ENCODE peak calls at places on chromosomes 12 and 14, in six cellular contexts. K is left lung, R is breast epithelium, B is psoas muscle, J is heart left ventricle, C is RWPE2. D is an unnamed sample. For H3K4me1, the result is how much of the 10 kb centered on the place peaks cover.

GRCh38 chr12:3004655-3005565 is 45.7 kb downstream of the TEAD4 start:
- DNase-seq in K (no peak), R (no peak), B (peak), J (no peak), C (peak), D (no peak)

GRCh38 chr12:89507015-89507824 is 17.4 kb downstream of the GALNT4 start:
- DNase-seq in K (no peak), R (no peak), B (no peak), J (no peak), C (no peak), D (no peak)

GRCh38 chr14:75361751-75362433 is 65.9 kb upstream of the JDP2 start:
- DNase-seq in K (no peak), R (no peak), B (peak), J (no peak), C (no peak), D (peak)

GRCh38 chr12:32454075-32454474 is 54.7 kb downstream of the FGD4 start:
- DNase-seq in K (no peak), R (no peak), B (no peak), J (no peak), C (no peak), D (no peak)

GRCh38 chr12:109758406-109759075 is 44.9 kb downstream of the FAM222A start:
- DNase-seq in K (no peak), R (no peak), B (peak), J (no peak), C (peak), D (peak)

GRCh38 chr12:53102883-53103807 is at the start of gene SOAT2:
- DNase-seq in K (no peak), R (no peak), B (no peak), J (no peak), C (no peak), D (no peak)

GRCh38 chr12:94267530-94267877 is 119.1 kb downstream of the PLXNC1 start:
- DNase-seq in K (no peak), R (no peak), B (no peak), J (no peak), C (no peak), D (no peak)

GRCh38 chr12:52655720-52656124 is 3.7 kb upstream of the KRT2 start:
- DNase-seq in K (no peak), R (no peak), B (no peak), J (no peak), C (no peak), D (no peak)

GRCh38 chr14:20609215-20610001 is 18.2 kb upstream of the RNASE12 start:
- DNase-seq in K (peak), R (peak), B (peak), J (peak), C (peak), D (peak)

GRCh38 chr12:50529345-50529744 is 24.6 kb downstream of the DIP2B start:
- DNase-seq in K (no peak), R (no peak), B (no peak), J (no peak), C (no peak), D (no peak)

GRCh38 chr12:25957898-25958253 is 606 bp upstream of the RASSF8 start:
- DNase-seq in K (no peak), R (no peak), B (no peak), J (no peak), C (no peak), D (no peak)

GRCh38 chr14:39102265-39102968 is 618 bp downstream of the SEC23A start:
- DNase-seq in K (no peak), R (no peak), B (no peak), J (no peak), C (no peak), D (peak)

DNA sequence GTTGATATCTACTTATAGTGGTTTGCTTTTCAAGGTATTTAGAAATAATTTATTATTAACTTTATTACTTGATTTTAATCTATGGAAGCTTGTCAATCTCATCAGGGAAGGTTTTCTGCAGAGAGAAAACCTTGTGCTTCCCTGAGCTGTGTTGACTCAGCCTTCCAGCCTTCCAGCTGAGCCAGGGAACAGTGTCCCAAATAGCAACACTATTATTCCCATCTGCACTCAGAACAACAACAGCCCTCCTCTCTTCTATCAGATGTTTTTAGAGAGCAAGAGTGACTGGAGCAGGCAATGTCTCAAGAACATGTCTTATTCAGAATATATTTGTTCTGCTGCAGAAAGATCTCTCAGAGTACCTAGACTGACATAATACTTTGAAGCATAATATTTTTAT is 389.9 kb upstream of the GARIN6 start:
- DNase-seq in K (no peak), R (no peak), B (no peak), J (no peak), C (no peak), D (no peak)
- H3K4me3 ChIP-seq in K (no peak), R (no peak), B (no peak), J (no peak), C (no peak), D (no peak)

GRCh38 chr14:69672372-69672771 is 61.0 kb downstream of the SUSD6 start:
- DNase-seq in K (no peak), R (no peak), B (no peak), J (no peak), C (no peak), D (no peak)

GRCh38 chr14:69675246-69675583 is 63.8 kb downstream of the SUSD6 start:
- DNase-seq in K (no peak), R (no peak), B (no peak), J (no peak), C (no peak), D (peak)

GRCh38 chr14:69673099-69673498 is 61.7 kb downstream of the SUSD6 start:
- DNase-seq in K (no peak), R (no peak), B (no peak), J (no peak), C (no peak), D (no peak)

GRCh38 chr14:69674546-69675245 is 63.3 kb downstream of the SUSD6 start:
- DNase-seq in K (no peak), R (no peak), B (no peak), J (no peak), C (no peak), D (no peak)

GRCh38 chr14:69673578-69674305 is 62.3 kb downstream of the SUSD6 start:
- DNase-seq in K (no peak), R (no peak), B (no peak), J (no peak), C (no peak), D (no peak)
- H3K4me1 ChIP-seq in K (under half), R (under half), B (half or more), J (half or more), C (under half), D (half or more)

DNA sequence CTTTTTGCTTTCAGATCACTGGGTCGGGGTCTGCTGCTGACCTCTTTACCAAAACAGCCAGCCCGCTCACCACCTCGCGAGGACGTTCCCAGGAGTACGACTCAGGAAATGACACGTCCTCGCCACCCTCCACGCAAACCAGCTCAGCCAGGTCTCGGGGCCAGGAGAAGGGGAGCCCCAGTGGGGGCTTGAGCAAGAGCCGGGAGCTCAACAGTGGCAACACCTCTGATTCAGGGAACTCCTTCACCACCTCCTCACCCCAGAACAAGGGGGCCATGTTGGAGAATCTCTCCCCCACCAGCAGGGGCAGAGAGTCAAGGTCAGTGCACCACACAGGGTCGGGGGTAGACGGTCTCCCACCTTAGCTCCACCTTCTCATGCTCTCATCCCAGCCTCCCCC is 33.4 kb upstream of the HSPB8 start:
- DNase-seq in K (no peak), R (no peak), B (no peak), J (no peak), C (no peak), D (no peak)
- TF ChIP-seq CTCF in K (no peak), R (no peak), B (no peak), J (no peak), C (no peak), D (no peak)

GRCh38 chr14:49972199-49972671 is 79.4 kb downstream of the ARF6 start:
- DNase-seq in K (no peak), R (peak), B (no peak), J (peak), C (no peak), D (no peak)
- H3K4me3 ChIP-seq in K (no peak), R (no peak), B (peak), J (no peak), C (no peak), D (no peak)

DNA sequence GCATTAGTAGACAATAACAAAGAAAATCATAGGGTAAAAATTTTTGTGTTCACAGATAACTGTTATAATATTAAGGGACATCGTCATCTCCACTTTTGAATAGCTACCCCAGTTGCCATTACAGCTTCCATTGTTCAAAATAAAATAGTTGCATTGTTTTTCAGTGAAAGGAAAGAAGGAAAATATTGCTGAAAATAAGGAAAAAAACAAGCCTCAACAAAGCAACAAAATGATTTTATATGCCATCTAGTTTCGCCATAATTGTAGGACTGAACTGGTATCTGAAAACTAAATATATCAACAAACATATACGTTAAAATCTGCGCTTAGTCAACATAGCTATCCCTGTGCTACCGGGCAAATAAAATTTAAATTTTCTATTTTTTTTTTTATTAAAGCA is 3.3 kb downstream of the CDK17 start:
- DNase-seq in K (no peak), R (no peak), B (no peak), J (no peak), C (no peak), D (no peak)
- H3K4me1 ChIP-seq in K (under half), R (under half), B (under half), J (under half), C (under half), D (half or more)

GRCh38 chr14:54488318-54488645 is 498 bp downstream of the GMFB start:
- DNase-seq in K (no peak), R (no peak), B (no peak), J (no peak), C (no peak), D (no peak)
- TF ChIP-seq CTCF in K (no peak), R (no peak), B (no peak), J (no peak), C (no peak), D (no peak)

GRCh38 chr12:7091660-7092228 is 501 bp downstream of the C1R start:
- DNase-seq in K (peak), R (no peak), B (peak), J (peak), C (no peak), D (peak)
- H3K4me3 ChIP-seq in K (peak), R (peak), B (peak), J (peak), C (no peak), D (peak)

GRCh38 chr14:52005625-52006024 is 16.3 kb downstream of the RTRAF start:
- DNase-seq in K (no peak), R (no peak), B (no peak), J (no peak), C (no peak), D (no peak)

GRCh38 chr14:52000631-52001030 is 11.3 kb downstream of the RTRAF start:
- DNase-seq in K (no peak), R (no peak), B (no peak), J (no peak), C (no peak), D (no peak)

GRCh38 chr14:52003324-52003723 is 14.0 kb downstream of the RTRAF start:
- DNase-seq in K (no peak), R (no peak), B (no peak), J (no peak), C (no peak), D (no peak)

GRCh38 chr14:52000019-52000582 is 10.8 kb downstream of the RTRAF start:
- DNase-seq in K (no peak), R (no peak), B (no peak), J (no peak), C (no peak), D (no peak)

DNA sequence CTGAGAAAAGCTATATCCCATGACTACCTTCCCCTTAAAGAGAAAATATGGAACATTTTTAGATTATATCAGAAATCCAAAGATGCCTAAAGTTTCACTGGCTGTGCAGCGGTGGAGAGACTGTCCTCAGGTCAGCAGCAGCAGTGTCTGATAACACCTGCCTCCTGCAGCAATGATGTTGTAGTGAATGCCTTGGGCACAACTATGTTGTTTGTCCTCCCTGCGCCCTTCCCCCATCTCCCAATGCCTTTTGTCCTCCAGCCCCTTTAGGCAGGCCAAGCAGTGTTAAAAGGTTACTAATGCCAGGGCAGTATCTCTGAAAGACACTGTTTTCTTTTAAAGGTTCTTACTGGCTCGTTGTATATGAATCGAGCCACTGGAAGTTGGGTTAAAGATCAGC is 13.2 kb downstream of the RTRAF start:
- DNase-seq in K (no peak), R (no peak), B (no peak), J (no peak), C (no peak), D (no peak)
- H3K4me1 ChIP-seq in K (under half), R (under half), B (under half), J (under half), C (under half), D (half or more)